ENCODE peak calls at places on chromosomes 2 and 18, in eight cellular contexts. One of them, this sample, is unnamed.

GRCh38 chr2:138581909-138582308 is 80.3 kb downstream of the SPOPL start:
- DNase-seq in epithelial cell of esophagus: no peak
- DNase-seq in neural progenitor cell: no peak
- DNase-seq in left ventricle myocardium inferior: no peak
- DNase-seq in mammary epithelial cell: no peak
- DNase-seq in aorta: no peak
- DNase-seq in colonic mucosa: no peak
- DNase-seq in K562: no peak
- DNase-seq in this sample: no peak

GRCh38 chr2:240643093-240643810 is 18.0 kb downstream of the GPR35 start:
- DNase-seq in K562: no peak
- DNase-seq in colonic mucosa: no peak
- DNase-seq in aorta: peak
- DNase-seq in epithelial cell of esophagus: no peak
- DNase-seq in left ventricle myocardium inferior: peak
- DNase-seq in neural progenitor cell: no peak
- DNase-seq in mammary epithelial cell: no peak
- DNase-seq in this sample: peak

GRCh38 chr18:48590678-48591077 is 51.8 kb downstream of the CTIF start:
- DNase-seq in aorta: peak
- DNase-seq in mammary epithelial cell: peak
- DNase-seq in colonic mucosa: no peak
- DNase-seq in K562: no peak
- DNase-seq in left ventricle myocardium inferior: no peak
- DNase-seq in epithelial cell of esophagus: peak
- DNase-seq in neural progenitor cell: no peak
- DNase-seq in this sample: no peak

GRCh38 chr2:120682654-120683053 is 53.0 kb upstream of the GLI2 start:
- DNase-seq in K562: no peak
- DNase-seq in mammary epithelial cell: no peak
- DNase-seq in epithelial cell of esophagus: no peak
- DNase-seq in colonic mucosa: no peak
- DNase-seq in neural progenitor cell: no peak
- DNase-seq in aorta: no peak
- DNase-seq in left ventricle myocardium inferior: no peak
- DNase-seq in this sample: no peak

GRCh38 chr2:131801210-131801744 is 273.6 kb downstream of the CCDC74A start:
- DNase-seq in mammary epithelial cell: no peak
- DNase-seq in epithelial cell of esophagus: no peak
- DNase-seq in K562: no peak
- DNase-seq in aorta: no peak
- DNase-seq in left ventricle myocardium inferior: no peak
- DNase-seq in neural progenitor cell: peak
- DNase-seq in colonic mucosa: no peak
- DNase-seq in this sample: no peak

GRCh38 chr2:40032650-40033319 is 253.7 kb upstream of the THUMPD2 start:
- DNase-seq in left ventricle myocardium inferior: no peak
- DNase-seq in aorta: no peak
- DNase-seq in colonic mucosa: no peak
- DNase-seq in epithelial cell of esophagus: peak
- DNase-seq in neural progenitor cell: no peak
- DNase-seq in mammary epithelial cell: peak
- DNase-seq in K562: no peak
- DNase-seq in this sample: no peak

GRCh38 chr2:64637000-64637628 is 16.6 kb downstream of the SERTAD2 start:
- DNase-seq in colonic mucosa: no peak
- DNase-seq in left ventricle myocardium inferior: no peak
- DNase-seq in K562: no peak
- DNase-seq in mammary epithelial cell: no peak
- DNase-seq in aorta: no peak
- DNase-seq in neural progenitor cell: no peak
- DNase-seq in epithelial cell of esophagus: no peak
- DNase-seq in this sample: no peak

GRCh38 chr2:23617817-23618216 is 232.8 kb downstream of the KLHL29 start:
- DNase-seq in K562: no peak
- DNase-seq in aorta: no peak
- DNase-seq in neural progenitor cell: no peak
- DNase-seq in epithelial cell of esophagus: no peak
- DNase-seq in left ventricle myocardium inferior: peak
- DNase-seq in colonic mucosa: no peak
- DNase-seq in mammary epithelial cell: no peak
- DNase-seq in this sample: no peak

GRCh38 chr18:76801567-76802505 is 20.5 kb upstream of the ZNF236 start:
- DNase-seq in colonic mucosa: peak
- DNase-seq in aorta: peak
- DNase-seq in left ventricle myocardium inferior: peak
- DNase-seq in epithelial cell of esophagus: peak
- DNase-seq in K562: peak
- DNase-seq in mammary epithelial cell: peak
- DNase-seq in neural progenitor cell: peak
- DNase-seq in this sample: peak

GRCh38 chr2:128252501-128252900 is 66.2 kb downstream of the HS6ST1 start:
- DNase-seq in colonic mucosa: no peak
- DNase-seq in mammary epithelial cell: no peak
- DNase-seq in aorta: no peak
- DNase-seq in epithelial cell of esophagus: no peak
- DNase-seq in left ventricle myocardium inferior: no peak
- DNase-seq in neural progenitor cell: no peak
- DNase-seq in K562: no peak
- DNase-seq in this sample: peak

GRCh38 chr2:223027442-223027841 is 24.5 kb upstream of the KCNE4 start:
- DNase-seq in K562: no peak
- DNase-seq in epithelial cell of esophagus: peak
- DNase-seq in left ventricle myocardium inferior: no peak
- DNase-seq in colonic mucosa: no peak
- DNase-seq in aorta: peak
- DNase-seq in mammary epithelial cell: peak
- DNase-seq in neural progenitor cell: no peak
- DNase-seq in this sample: no peak

GRCh38 chr2:9797681-9798556 is 45.4 kb upstream of the TAF1B start:
- DNase-seq in neural progenitor cell: no peak
- DNase-seq in K562: no peak
- DNase-seq in aorta: no peak
- DNase-seq in mammary epithelial cell: peak
- DNase-seq in epithelial cell of esophagus: peak
- DNase-seq in left ventricle myocardium inferior: peak
- DNase-seq in colonic mucosa: peak
- DNase-seq in this sample: peak

GRCh38 chr2:39492095-39492590 is 55.1 kb upstream of the MAP4K3 start:
- DNase-seq in aorta: no peak
- DNase-seq in colonic mucosa: no peak
- DNase-seq in left ventricle myocardium inferior: no peak
- DNase-seq in K562: no peak
- DNase-seq in epithelial cell of esophagus: peak
- DNase-seq in neural progenitor cell: no peak
- DNase-seq in mammary epithelial cell: peak
- DNase-seq in this sample: no peak

GRCh38 chr2:66110071-66110470 is 324.9 kb upstream of the MEIS1 start:
- DNase-seq in left ventricle myocardium inferior: no peak
- DNase-seq in aorta: no peak
- DNase-seq in mammary epithelial cell: no peak
- DNase-seq in neural progenitor cell: no peak
- DNase-seq in K562: no peak
- DNase-seq in colonic mucosa: no peak
- DNase-seq in epithelial cell of esophagus: no peak
- DNase-seq in this sample: no peak

GRCh38 chr2:226836548-226836885 is 663 bp downstream of the RHBDD1 start:
- DNase-seq in K562: no peak
- DNase-seq in colonic mucosa: no peak
- DNase-seq in epithelial cell of esophagus: no peak
- DNase-seq in left ventricle myocardium inferior: no peak
- DNase-seq in aorta: no peak
- DNase-seq in neural progenitor cell: no peak
- DNase-seq in mammary epithelial cell: no peak
- DNase-seq in this sample: no peak

GRCh38 chr18:13308369-13308768 is 89.8 kb downstream of the LDLRAD4 start:
- DNase-seq in neural progenitor cell: no peak
- DNase-seq in K562: no peak
- DNase-seq in colonic mucosa: no peak
- DNase-seq in aorta: no peak
- DNase-seq in left ventricle myocardium inferior: no peak
- DNase-seq in mammary epithelial cell: no peak
- DNase-seq in epithelial cell of esophagus: no peak
- DNase-seq in this sample: no peak

GRCh38 chr2:147345246-147345645 is 499.6 kb upstream of the ACVR2A start:
- DNase-seq in epithelial cell of esophagus: peak
- DNase-seq in aorta: no peak
- DNase-seq in neural progenitor cell: no peak
- DNase-seq in K562: no peak
- DNase-seq in left ventricle myocardium inferior: no peak
- DNase-seq in colonic mucosa: peak
- DNase-seq in mammary epithelial cell: peak
- DNase-seq in this sample: no peak

GRCh38 chr2:160324917-160325316 is 124.8 kb upstream of the ITGB6 start:
- DNase-seq in colonic mucosa: no peak
- DNase-seq in neural progenitor cell: no peak
- DNase-seq in mammary epithelial cell: no peak
- DNase-seq in left ventricle myocardium inferior: no peak
- DNase-seq in aorta: no peak
- DNase-seq in K562: no peak
- DNase-seq in epithelial cell of esophagus: no peak
- DNase-seq in this sample: no peak

GRCh38 chr2:239809391-239809790 is 215.8 kb downstream of the NDUFA10 start:
- DNase-seq in epithelial cell of esophagus: no peak
- DNase-seq in neural progenitor cell: no peak
- DNase-seq in left ventricle myocardium inferior: no peak
- DNase-seq in aorta: no peak
- DNase-seq in colonic mucosa: no peak
- DNase-seq in K562: no peak
- DNase-seq in mammary epithelial cell: no peak
- DNase-seq in this sample: peak

GRCh38 chr2:45343618-45344017 is 267.4 kb downstream of the SRBD1 start:
- DNase-seq in colonic mucosa: no peak
- DNase-seq in neural progenitor cell: peak
- DNase-seq in K562: no peak
- DNase-seq in left ventricle myocardium inferior: no peak
- DNase-seq in mammary epithelial cell: no peak
- DNase-seq in epithelial cell of esophagus: no peak
- DNase-seq in aorta: peak
- DNase-seq in this sample: peak

GRCh38 chr2:230934291-230935131 is 9.5 kb upstream of the GPR55 start:
- DNase-seq in epithelial cell of esophagus: no peak
- DNase-seq in colonic mucosa: no peak
- DNase-seq in left ventricle myocardium inferior: no peak
- DNase-seq in neural progenitor cell: no peak
- DNase-seq in aorta: no peak
- DNase-seq in K562: no peak
- DNase-seq in mammary epithelial cell: no peak
- DNase-seq in this sample: peak

GRCh38 chr2:82511894-82512293 is 1947.2 kb downstream of the SUCLG1 start:
- DNase-seq in epithelial cell of esophagus: no peak
- DNase-seq in colonic mucosa: no peak
- DNase-seq in K562: no peak
- DNase-seq in neural progenitor cell: no peak
- DNase-seq in aorta: no peak
- DNase-seq in left ventricle myocardium inferior: no peak
- DNase-seq in mammary epithelial cell: no peak
- DNase-seq in this sample: no peak

GRCh38 chr18:50819027-50819726 is 639 bp downstream of the MRO start:
- DNase-seq in aorta: peak
- DNase-seq in mammary epithelial cell: peak
- DNase-seq in left ventricle myocardium inferior: peak
- DNase-seq in epithelial cell of esophagus: peak
- DNase-seq in neural progenitor cell: peak
- DNase-seq in K562: no peak
- DNase-seq in colonic mucosa: peak
- DNase-seq in this sample: peak

GRCh38 chr18:74499633-74500032 is 3.5 kb downstream of the CNDP2 start:
- DNase-seq in colonic mucosa: peak
- DNase-seq in K562: peak
- DNase-seq in aorta: peak
- DNase-seq in neural progenitor cell: no peak
- DNase-seq in epithelial cell of esophagus: peak
- DNase-seq in left ventricle myocardium inferior: peak
- DNase-seq in mammary epithelial cell: peak
- DNase-seq in this sample: peak
- H3K4me3 ChIP-seq in colonic mucosa: peak
- H3K4me3 ChIP-seq in K562: peak
- H3K4me3 ChIP-seq in aorta: no peak
- H3K4me3 ChIP-seq in neural progenitor cell: no peak
- H3K4me3 ChIP-seq in epithelial cell of esophagus: peak
- H3K4me3 ChIP-seq in left ventricle myocardium inferior: peak
- H3K4me3 ChIP-seq in mammary epithelial cell: no peak
- H3K4me3 ChIP-seq in this sample: peak

GRCh38 chr2:174399171-174399570 is 3.6 kb downstream of the SCRN3 start:
- DNase-seq in mammary epithelial cell: no peak
- DNase-seq in neural progenitor cell: no peak
- DNase-seq in colonic mucosa: no peak
- DNase-seq in K562: no peak
- DNase-seq in left ventricle myocardium inferior: no peak
- DNase-seq in aorta: no peak
- DNase-seq in epithelial cell of esophagus: no peak
- DNase-seq in this sample: no peak

GRCh38 chr2:174392706-174393105 is 2.8 kb upstream of the SCRN3 start:
- DNase-seq in mammary epithelial cell: peak
- DNase-seq in K562: no peak
- DNase-seq in colonic mucosa: no peak
- DNase-seq in aorta: no peak
- DNase-seq in epithelial cell of esophagus: peak
- DNase-seq in left ventricle myocardium inferior: no peak
- DNase-seq in neural progenitor cell: no peak
- DNase-seq in this sample: no peak

GRCh38 chr2:174397773-174398172 is 2.2 kb downstream of the SCRN3 start:
- DNase-seq in aorta: no peak
- DNase-seq in colonic mucosa: no peak
- DNase-seq in mammary epithelial cell: no peak
- DNase-seq in neural progenitor cell: no peak
- DNase-seq in epithelial cell of esophagus: no peak
- DNase-seq in left ventricle myocardium inferior: no peak
- DNase-seq in K562: no peak
- DNase-seq in this sample: no peak

GRCh38 chr2:174400853-174401252 is 5.3 kb downstream of the SCRN3 start:
- DNase-seq in epithelial cell of esophagus: no peak
- DNase-seq in colonic mucosa: no peak
- DNase-seq in aorta: no peak
- DNase-seq in neural progenitor cell: no peak
- DNase-seq in left ventricle myocardium inferior: no peak
- DNase-seq in mammary epithelial cell: no peak
- DNase-seq in K562: no peak
- DNase-seq in this sample: no peak

GRCh38 chr2:174395284-174395968 is at the start of gene SCRN3:
- DNase-seq in epithelial cell of esophagus: peak
- DNase-seq in K562: peak
- DNase-seq in aorta: peak
- DNase-seq in colonic mucosa: peak
- DNase-seq in neural progenitor cell: peak
- DNase-seq in mammary epithelial cell: peak
- DNase-seq in left ventricle myocardium inferior: peak
- DNase-seq in this sample: peak
- H3K4me3 ChIP-seq in epithelial cell of esophagus: peak
- H3K4me3 ChIP-seq in K562: peak
- H3K4me3 ChIP-seq in aorta: peak
- H3K4me3 ChIP-seq in colonic mucosa: peak
- H3K4me3 ChIP-seq in neural progenitor cell: peak
- H3K4me3 ChIP-seq in mammary epithelial cell: peak
- H3K4me3 ChIP-seq in left ventricle myocardium inferior: peak
- H3K4me3 ChIP-seq in this sample: peak

GRCh38 chr2:1721706-1722483 is 22.4 kb downstream of the PXDN start:
- DNase-seq in K562: no peak
- DNase-seq in mammary epithelial cell: peak
- DNase-seq in neural progenitor cell: no peak
- DNase-seq in aorta: no peak
- DNase-seq in left ventricle myocardium inferior: no peak
- DNase-seq in epithelial cell of esophagus: peak
- DNase-seq in colonic mucosa: no peak
- DNase-seq in this sample: peak
- H3K4me3 ChIP-seq in K562: no peak
- H3K4me3 ChIP-seq in mammary epithelial cell: no peak
- H3K4me3 ChIP-seq in neural progenitor cell: no peak
- H3K4me3 ChIP-seq in aorta: no peak
- H3K4me3 ChIP-seq in left ventricle myocardium inferior: peak
- H3K4me3 ChIP-seq in epithelial cell of esophagus: no peak
- H3K4me3 ChIP-seq in colonic mucosa: no peak
- H3K4me3 ChIP-seq in this sample: no peak

GRCh38 chr2:218879881-218880748 is 537 bp upstream of the WNT10A start:
- DNase-seq in left ventricle myocardium inferior: no peak
- DNase-seq in epithelial cell of esophagus: no peak
- DNase-seq in colonic mucosa: peak
- DNase-seq in mammary epithelial cell: no peak
- DNase-seq in neural progenitor cell: no peak
- DNase-seq in K562: peak
- DNase-seq in aorta: peak
- DNase-seq in this sample: peak
- H3K4me3 ChIP-seq in left ventricle myocardium inferior: peak
- H3K4me3 ChIP-seq in epithelial cell of esophagus: peak
- H3K4me3 ChIP-seq in colonic mucosa: peak
- H3K4me3 ChIP-seq in mammary epithelial cell: peak
- H3K4me3 ChIP-seq in neural progenitor cell: peak
- H3K4me3 ChIP-seq in K562: no peak
- H3K4me3 ChIP-seq in aorta: no peak
- H3K4me3 ChIP-seq in this sample: no peak